ENCODE peak calls at places on chromosomes 12 and 14, in eight cellular contexts. H is CD8-positive, alpha-beta memory T cell; O is neural progenitor cell; M is IMR-90; Z is aorta; W is OCI-LY7; B is colonic mucosa; S is heart right ventricle. C is an unnamed sample. For H3K4me1 and H3K9me3, the result is how much of the 10 kb centered on the place peaks cover.

GRCh38 chr12:99600388-99600787 is 47.2 kb upstream of the GARIN6 start:
- DNase-seq in M (no peak), Z (no peak), O (peak), W (peak), H (no peak), S (no peak), B (no peak), C (no peak)

GRCh38 chr14:55233591-55233990 is 37.6 kb upstream of the FBXO34 start:
- DNase-seq in H (no peak), O (no peak), S (no peak), Z (no peak), B (no peak), M (no peak), W (no peak), C (no peak)

GRCh38 chr12:110693731-110694130 is 4.8 kb upstream of the HVCN1 start:
- DNase-seq in B (no peak), M (no peak), S (no peak), H (no peak), Z (no peak), W (no peak), O (no peak), C (no peak)

GRCh38 chr12:125797421-125798175 is 732.4 kb downstream of the AACS start:
- DNase-seq in Z (no peak), W (no peak), S (no peak), B (no peak), H (no peak), O (no peak), M (no peak), C (no peak)

GRCh38 chr14:64706552-64707193 is 2.4 kb downstream of the PLEKHG3 start:
- DNase-seq in H (no peak), O (peak), S (peak), W (no peak), M (no peak), Z (peak), B (no peak), C (no peak)

GRCh38 chr14:23115492-23115850 is 3.6 kb downstream of the CEBPE start:
- DNase-seq in B (no peak), O (no peak), S (no peak), H (no peak), M (no peak), Z (peak), W (no peak), C (no peak)

GRCh38 chr14:92846162-92846897 is 52.2 kb downstream of the GOLGA5 start:
- DNase-seq in B (no peak), Z (no peak), H (no peak), M (peak), W (no peak), O (no peak), S (no peak), C (no peak)

GRCh38 chr14:32908487-32909084 is 30.1 kb upstream of the NPAS3 start:
- DNase-seq in O (no peak), B (no peak), H (no peak), S (no peak), Z (no peak), M (no peak), W (no peak), C (no peak)

GRCh38 chr12:27284751-27285150 is 40.7 kb downstream of the STK38L start:
- DNase-seq in Z (no peak), B (no peak), W (no peak), S (no peak), O (no peak), M (peak), H (no peak), C (no peak)

GRCh38 chr12:42481368-42481767 is 108.2 kb downstream of the PRICKLE1 start:
- DNase-seq in B (no peak), Z (no peak), M (no peak), S (no peak), W (no peak), H (no peak), O (peak), C (peak)

GRCh38 chr12:42201061-42201460 is 37.0 kb downstream of the YAF2 start:
- DNase-seq in Z (no peak), M (peak), O (no peak), S (no peak), H (no peak), W (no peak), B (no peak), C (no peak)

GRCh38 chr12:105252901-105253300 is 16.9 kb upstream of the APPL2 start:
- DNase-seq in B (no peak), S (no peak), H (no peak), M (no peak), O (no peak), W (no peak), Z (no peak), C (no peak)

DNA sequence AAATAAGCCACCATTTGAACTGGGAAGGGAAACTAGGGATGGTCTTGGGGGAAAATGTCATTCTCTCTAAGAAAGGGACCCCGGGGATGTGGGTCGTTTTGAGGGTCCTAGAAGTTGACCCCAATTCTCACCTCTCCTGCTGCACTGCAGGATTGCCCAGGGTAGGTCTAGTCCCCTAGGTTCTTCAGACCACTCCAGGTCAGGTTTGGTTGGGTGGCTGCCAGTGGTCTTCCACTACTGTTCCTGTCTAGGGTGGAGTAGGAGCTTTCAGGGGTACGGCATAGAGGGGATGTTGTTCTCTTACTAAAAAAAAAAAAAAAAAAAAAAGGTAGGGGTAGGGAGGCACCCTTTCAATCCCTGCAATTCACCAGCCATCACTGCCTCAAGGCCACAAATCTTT is 7.3 kb downstream of the HOXC8 start:
- DNase-seq in B (no peak), H (no peak), O (no peak), S (no peak), W (no peak), Z (no peak), M (no peak), C (no peak)
- H3K4me1 ChIP-seq in B (under half), H (under half), O (under half), S (under half), W (under half), Z (under half), M (under half), C (under half)

DNA sequence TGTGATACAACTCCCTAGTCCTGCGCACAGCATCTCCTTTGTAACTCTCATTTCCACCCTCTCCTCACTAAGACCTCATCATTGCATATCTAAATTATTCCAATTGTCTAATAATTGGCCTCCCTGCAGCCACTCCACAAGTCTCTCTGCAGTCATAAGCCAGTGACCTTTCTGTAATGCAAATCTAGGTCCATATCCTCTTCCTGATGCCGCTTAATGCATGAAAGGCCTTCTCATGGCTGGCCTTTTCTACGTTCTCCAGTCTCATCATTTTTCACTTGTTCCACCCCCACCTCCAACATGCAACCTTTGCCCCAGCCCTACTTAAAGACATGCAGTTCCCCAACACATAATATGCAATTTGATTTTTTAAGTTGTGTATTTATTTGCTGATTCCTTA is 96.0 kb downstream of the RPAP3 start:
- DNase-seq in H (no peak), W (no peak), Z (no peak), O (no peak), M (no peak), S (no peak), B (no peak), C (no peak)
- H3K9me3 ChIP-seq in H (under half), W (under half), Z (under half), O (under half), M (under half), S (under half), B (under half), C (half or more)

DNA sequence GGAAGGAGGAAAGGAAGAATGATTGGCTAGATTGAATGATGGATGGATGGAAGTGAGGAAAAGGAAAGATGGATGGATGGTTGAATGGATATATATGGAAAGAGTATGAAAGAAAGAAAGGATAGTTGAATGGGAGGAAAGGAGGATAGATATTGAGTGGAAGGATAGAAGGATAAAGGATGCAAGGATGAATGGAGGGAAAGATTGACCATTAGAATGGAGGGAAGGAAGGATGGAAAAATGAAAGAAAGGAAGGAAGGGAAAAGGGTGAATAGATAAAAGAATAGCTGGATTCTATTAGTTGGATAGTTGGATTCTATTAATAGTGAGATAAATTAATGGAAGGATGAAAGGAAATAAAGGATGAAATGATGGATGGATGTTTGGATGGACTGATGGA is 105.9 kb downstream of the CALM1 start:
- DNase-seq in B (no peak), Z (no peak), W (no peak), S (no peak), H (no peak), O (no peak), M (no peak), C (no peak)
- H3K4me1 ChIP-seq in B (under half), Z (under half), W (under half), S (under half), H (under half), O (under half), M (under half), C (under half)

GRCh38 chr14:97584528-97584927 is 787.3 kb downstream of the VRK1 start:
- DNase-seq in Z (no peak), W (no peak), H (no peak), M (no peak), B (no peak), O (no peak), S (no peak), C (no peak)
- H3K9me3 ChIP-seq in Z (under half), W (under half), H (under half), M (under half), B (under half), O (under half), S (under half), C (under half)

GRCh38 chr12:53972152-53972702 is 699 bp upstream of the HOXC11 start:
- DNase-seq in W (no peak), O (no peak), B (no peak), H (no peak), M (no peak), Z (no peak), S (no peak), C (no peak)
- H3K4me1 ChIP-seq in W (under half), O (under half), B (under half), H (under half), M (under half), Z (under half), S (under half), C (under half)

GRCh38 chr12:34603382-34604035 is 581.2 kb downstream of the ALG10 start:
- DNase-seq in H (no peak), M (no peak), W (no peak), O (no peak), Z (no peak), S (no peak), B (no peak), C (no peak)
- H3K9me3 ChIP-seq in H (under half), M (half or more), W (under half), O (under half), Z (under half), S (under half), B (under half), C (under half)